ENCODE peak calls at places on chromosomes 2 and 18, in nine cellular contexts. V is neuronal stem cell, G is PC-9, N is mammary epithelial cell, P is HCT116, F is endothelial cell of umbilical vein, O is IMR-90, A is GM23248, B is neural progenitor cell. D is an unnamed sample.

GRCh38 chr2:103289101-103289725 is 527.4 kb downstream of the TMEM182 start:
- DNase-seq in G (no peak), B (peak; percentile 45), A (no peak), P (no peak), V (no peak), F (no peak), N (no peak), O (no peak), D (no peak)

GRCh38 chr2:55026202-55026601 is 24.0 kb downstream of the RTN4 start:
- DNase-seq in F (peak; percentile 22), V (no peak), B (no peak), G (no peak), O (peak; percentile 50), P (no peak), A (peak; percentile 58), N (peak; percentile 41), D (no peak)

GRCh38 chr2:187215576-187216240 is 232.3 kb downstream of the CALCRL start:
- DNase-seq in F (no peak), V (no peak), O (no peak), A (peak; percentile 37), B (no peak), G (no peak), N (peak; percentile 9), P (no peak), D (no peak)

GRCh38 chr2:139917723-139918384 is 1137.7 kb upstream of the NXPH2 start:
- DNase-seq in O (no peak), G (no peak), V (no peak), F (no peak), N (no peak), B (no peak), P (no peak), A (no peak), D (no peak)

GRCh38 chr2:218885981-218886447 is 5.4 kb downstream of the WNT10A start:
- DNase-seq in G (no peak), P (no peak), V (no peak), F (no peak), O (no peak), B (no peak), N (no peak), A (no peak), D (no peak)

GRCh38 chr2:11344956-11345671 is 678 bp upstream of the ROCK2 start:
- DNase-seq in A (peak; percentile 85), F (peak; percentile 80), P (peak; percentile 76), B (peak; percentile 74), N (no peak), V (peak; percentile 75), O (peak; percentile 69), G (peak; percentile 58), D (peak; percentile 26)

GRCh38 chr2:2328847-2329246 is 2.2 kb downstream of the MYT1L start:
- DNase-seq in B (peak; percentile 91), N (no peak), F (no peak), G (no peak), V (peak; percentile 82), P (no peak), A (peak; percentile 16), O (no peak), D (no peak)

GRCh38 chr18:62610509-62611394 is 87.9 kb downstream of the ZCCHC2 start:
- DNase-seq in A (no peak), B (peak; percentile 80), V (peak; percentile 63), G (no peak), P (no peak), O (no peak), F (no peak), N (no peak), D (no peak)

GRCh38 chr2:7773362-7773973 is 856.3 kb downstream of the RNF144A start:
- DNase-seq in N (peak; percentile 99), V (no peak), A (peak; percentile 52), B (no peak), O (no peak), F (no peak), P (peak; percentile 0), G (no peak), D (peak; percentile 35)

GRCh38 chr2:241659150-241659739 is 21.8 kb downstream of the ATG4B start:
- DNase-seq in B (peak; percentile 61), N (peak; percentile 44), A (peak; percentile 77), G (peak; percentile 50), P (no peak), V (peak; percentile 39), F (peak; percentile 71), O (peak; percentile 73), D (peak; percentile 46)

GRCh38 chr2:163734911-163735691 is 707 bp downstream of the FIGN start:
- DNase-seq in N (peak; percentile 20), G (no peak), P (no peak), B (peak; percentile 60), O (peak; percentile 11), A (peak; percentile 55), F (peak; percentile 64), V (peak; percentile 51), D (peak; percentile 34)

GRCh38 chr2:178860551-178860950 is 53.3 kb upstream of the TTN start:
- DNase-seq in N (peak; percentile 17), A (no peak), F (no peak), P (no peak), G (no peak), V (no peak), B (no peak), O (no peak), D (no peak)

GRCh38 chr2:207617011-207617671 is 8.1 kb downstream of the METTL21A start:
- DNase-seq in O (peak; percentile 99), A (peak; percentile 86), P (peak; percentile 67), G (peak; percentile 21), F (peak; percentile 92), V (no peak), B (peak; percentile 8), N (peak; percentile 60), D (peak; percentile 66)

DNA sequence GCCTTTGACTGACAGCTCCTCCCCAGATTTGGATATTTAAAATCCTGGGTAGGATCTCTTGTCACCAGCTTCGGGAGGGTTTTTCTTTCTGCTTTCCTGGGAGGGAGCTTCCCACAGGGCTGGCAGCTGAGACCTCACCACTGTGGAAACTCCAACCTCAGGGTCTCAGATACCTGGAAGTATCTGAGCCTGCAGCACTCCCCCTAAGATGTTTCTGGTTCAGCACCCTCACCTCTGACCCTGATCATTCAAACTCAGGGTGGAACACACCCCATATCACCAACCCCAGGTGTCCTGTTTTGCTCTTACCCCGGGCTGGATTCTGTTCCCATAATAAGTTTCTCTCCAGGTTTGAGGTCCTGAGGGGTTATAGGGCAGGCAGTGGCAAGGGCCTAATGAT is 1.9 kb downstream of the SIX2 start:
- DNase-seq in F (no peak), B (no peak), P (no peak), V (no peak), A (no peak), N (no peak), G (no peak), O (no peak), D (no peak)
- H3K27me3 ChIP-seq in F (peaks cover 64% of the 10 kb centered on the region), B (peaks cover 98% of the 10 kb centered on the region), P (no peaks in the 10 kb centered on the region), V (peaks cover 79% of the 10 kb centered on the region), A (peaks cover 37% of the 10 kb centered on the region), N (peaks cover 43% of the 10 kb centered on the region), G (no peaks in the 10 kb centered on the region), O (peaks cover 96% of the 10 kb centered on the region), D (peaks cover 92% of the 10 kb centered on the region)

GRCh38 chr18:59610546-59611140 is 86.6 kb downstream of the CCBE1 start:
- DNase-seq in B (no peak), A (no peak), G (no peak), V (no peak), P (no peak), F (no peak), N (no peak), O (no peak), D (peak; percentile 15)
- H3K4me2 ChIP-seq in B (no peak overlapping the region), A (no peak overlapping the region), G (no peak overlapping the region), V (no peak overlapping the region), P (no peak overlapping the region), F (no peak overlapping the region), N (no peak overlapping the region), O (no peak overlapping the region), D (no peak overlapping the region)

GRCh38 chr2:165529130-165529529 is 59.6 kb downstream of the CSRNP3 start:
- DNase-seq in B (no peak), N (peak; percentile 3), F (no peak), A (no peak), O (no peak), V (no peak), G (no peak), P (no peak), D (no peak)
- H3K27me3 ChIP-seq in B (no peaks in the 10 kb centered on the region), N (no peaks in the 10 kb centered on the region), F (no peaks in the 10 kb centered on the region), A (no peaks in the 10 kb centered on the region), O (no peaks in the 10 kb centered on the region), V (no peaks in the 10 kb centered on the region), G (no peaks in the 10 kb centered on the region), P (no peaks in the 10 kb centered on the region), D (no peaks in the 10 kb centered on the region)

DNA sequence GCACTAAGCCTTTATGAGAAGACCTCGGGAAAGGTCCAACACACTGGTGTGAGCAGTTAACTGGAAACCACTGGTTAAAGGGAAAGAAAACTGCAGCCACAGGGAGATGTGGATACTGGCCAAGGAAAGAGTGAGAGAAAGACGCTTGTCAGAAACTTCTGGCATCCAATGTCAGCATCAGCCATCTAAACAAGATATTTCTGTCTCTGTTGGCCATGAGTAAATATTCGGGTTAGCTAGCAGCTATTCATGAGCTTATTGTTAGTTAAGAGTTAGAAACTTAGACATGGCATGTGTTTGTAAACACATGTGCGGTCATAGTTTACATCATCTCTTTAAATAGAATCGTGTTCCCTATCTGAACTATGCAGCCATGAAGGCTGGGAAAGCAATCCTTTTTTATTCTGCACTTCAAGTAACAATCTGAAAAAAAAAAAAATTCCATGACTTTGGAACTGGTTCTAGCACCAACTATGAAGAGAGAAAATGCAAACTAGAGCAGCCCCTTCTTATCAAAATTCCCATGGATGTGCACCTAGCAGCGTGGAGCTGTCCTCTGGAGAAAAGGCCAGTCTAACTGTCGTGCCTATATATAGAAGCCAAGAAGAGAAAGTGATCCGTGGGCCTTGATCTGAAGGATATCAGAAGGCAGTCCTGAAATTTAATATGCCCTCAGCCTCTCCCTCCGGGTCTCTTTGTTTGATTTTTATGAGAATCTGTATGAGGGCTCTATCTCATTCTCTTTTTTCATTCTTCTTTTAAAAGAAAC is 84.0 kb upstream of the RFX8 start:
- DNase-seq in G (no peak), N (no peak), P (no peak), V (no peak), B (no peak), F (peak; percentile 72), A (peak; percentile 75), O (peak; percentile 91), D (no peak)
- H3K4me2 ChIP-seq in G (no peak overlapping the region), N (peak overlapping the region; percentile 44), P (no peak overlapping the region), V (no peak overlapping the region), B (no peak overlapping the region), F (peak overlapping the region; percentile 37), A (peak overlapping the region; percentile 46), O (peak overlapping the region; percentile 85), D (no peak overlapping the region)

GRCh38 chr2:95346738-95347671 is 49.9 kb downstream of the KCNIP3 start:
- DNase-seq in A (peak; percentile 72), N (no peak), F (peak; percentile 8), G (no peak), O (no peak), B (peak; percentile 59), P (no peak), V (peak; percentile 20), D (no peak)
- H3K27me3 ChIP-seq in A (no peaks in the 10 kb centered on the region), N (no peaks in the 10 kb centered on the region), F (peaks cover 9% of the 10 kb centered on the region), G (peaks cover 76% of the 10 kb centered on the region), O (peaks cover 22% of the 10 kb centered on the region), B (peaks cover 97% of the 10 kb centered on the region), P (no peaks in the 10 kb centered on the region), V (peaks cover 7% of the 10 kb centered on the region), D (peaks cover 32% of the 10 kb centered on the region)

D was measured in trophoblast cell.